ENCODE peak calls at places on chromosomes 16 and 17, in five cellular contexts. One of them, this sample, is unnamed.

GRCh38 chr16:88810166-88810867 is 1.4 kb downstream of the APRT start:
- DNase-seq in body of pancreas: no peak
- DNase-seq in right lobe of liver: no peak
- DNase-seq in sigmoid colon: no peak
- DNase-seq in A549: no peak
- DNase-seq in this sample: peak

GRCh38 chr16:21959050-21959449 is 5.9 kb downstream of the UQCRC2 start:
- DNase-seq in body of pancreas: no peak
- DNase-seq in right lobe of liver: no peak
- DNase-seq in sigmoid colon: no peak
- DNase-seq in A549: no peak
- DNase-seq in this sample: no peak

GRCh38 chr17:3944485-3945388 is 19.5 kb downstream of the ATP2A3 start:
- DNase-seq in body of pancreas: no peak
- DNase-seq in right lobe of liver: no peak
- DNase-seq in sigmoid colon: peak
- DNase-seq in A549: peak
- DNase-seq in this sample: no peak

GRCh38 chr16:88540346-88540977 is 29.7 kb upstream of the ZC3H18 start:
- DNase-seq in body of pancreas: peak
- DNase-seq in right lobe of liver: no peak
- DNase-seq in sigmoid colon: no peak
- DNase-seq in A549: no peak
- DNase-seq in this sample: no peak

GRCh38 chr17:5531019-5531418 is 44.7 kb downstream of the MIS12 start:
- DNase-seq in body of pancreas: no peak
- DNase-seq in right lobe of liver: no peak
- DNase-seq in sigmoid colon: no peak
- DNase-seq in A549: no peak
- DNase-seq in this sample: no peak

GRCh38 chr16:14525021-14525420 is 105.0 kb downstream of the PARN start:
- DNase-seq in body of pancreas: no peak
- DNase-seq in right lobe of liver: no peak
- DNase-seq in sigmoid colon: no peak
- DNase-seq in A549: no peak
- DNase-seq in this sample: no peak

GRCh38 chr16:66728117-66728787 is 23.2 kb downstream of the DYNC1LI2 start:
- DNase-seq in body of pancreas: peak
- DNase-seq in right lobe of liver: no peak
- DNase-seq in sigmoid colon: peak
- DNase-seq in A549: peak
- DNase-seq in this sample: peak

GRCh38 chr17:50355701-50356341 is 9.9 kb downstream of the XYLT2 start:
- DNase-seq in body of pancreas: no peak
- DNase-seq in right lobe of liver: peak
- DNase-seq in sigmoid colon: peak
- DNase-seq in A549: no peak
- DNase-seq in this sample: no peak

GRCh38 chr17:1755252-1755992 is 6.4 kb upstream of the SERPINF1 start:
- DNase-seq in body of pancreas: no peak
- DNase-seq in right lobe of liver: peak
- DNase-seq in sigmoid colon: no peak
- DNase-seq in A549: no peak
- DNase-seq in this sample: no peak

GRCh38 chr17:40486513-40487370 is 14.7 kb downstream of the TNS4 start:
- DNase-seq in body of pancreas: no peak
- DNase-seq in right lobe of liver: no peak
- DNase-seq in sigmoid colon: no peak
- DNase-seq in A549: peak
- DNase-seq in this sample: peak

GRCh38 chr16:75340715-75341500 is 89.5 kb upstream of the BCAR1 start:
- DNase-seq in body of pancreas: no peak
- DNase-seq in right lobe of liver: no peak
- DNase-seq in sigmoid colon: no peak
- DNase-seq in A549: no peak
- DNase-seq in this sample: no peak

GRCh38 chr16:106623-107324 is 28.7 kb downstream of the MPG start:
- DNase-seq in body of pancreas: peak
- DNase-seq in right lobe of liver: no peak
- DNase-seq in sigmoid colon: no peak
- DNase-seq in A549: peak
- DNase-seq in this sample: peak

GRCh38 chr17:78709119-78709681 is 72.9 kb downstream of the CYTH1 start:
- DNase-seq in body of pancreas: no peak
- DNase-seq in right lobe of liver: no peak
- DNase-seq in sigmoid colon: no peak
- DNase-seq in A549: no peak
- DNase-seq in this sample: no peak

GRCh38 chr17:63497708-63498483 is 21.0 kb downstream of the ACE start:
- DNase-seq in body of pancreas: no peak
- DNase-seq in right lobe of liver: no peak
- DNase-seq in sigmoid colon: no peak
- DNase-seq in A549: peak
- DNase-seq in this sample: peak

GRCh38 chr17:67779098-67779672 is 46.1 kb upstream of the BPTF start:
- DNase-seq in body of pancreas: peak
- DNase-seq in right lobe of liver: peak
- DNase-seq in sigmoid colon: peak
- DNase-seq in A549: peak
- DNase-seq in this sample: peak

GRCh38 chr16:77723108-77723514 is 797 bp downstream of the NUDT7 start:
- DNase-seq in body of pancreas: peak
- DNase-seq in right lobe of liver: peak
- DNase-seq in sigmoid colon: peak
- DNase-seq in A549: no peak
- DNase-seq in this sample: peak

GRCh38 chr17:73261952-73262675 is 434 bp upstream of the CPSF4L start:
- DNase-seq in body of pancreas: peak
- DNase-seq in right lobe of liver: peak
- DNase-seq in sigmoid colon: peak
- DNase-seq in A549: no peak
- DNase-seq in this sample: peak

GRCh38 chr16:11253009-11253994 is 2.7 kb downstream of the SOCS1 start:
- DNase-seq in body of pancreas: no peak
- DNase-seq in right lobe of liver: no peak
- DNase-seq in sigmoid colon: no peak
- DNase-seq in A549: no peak
- DNase-seq in this sample: peak

GRCh38 chr17:17043668-17044226 is 1.5 kb downstream of the MPRIP start:
- DNase-seq in body of pancreas: peak
- DNase-seq in right lobe of liver: peak
- DNase-seq in sigmoid colon: no peak
- DNase-seq in A549: peak
- DNase-seq in this sample: no peak

GRCh38 chr16:58039829-58040495 is 14.4 kb downstream of the MMP15 start:
- DNase-seq in body of pancreas: no peak
- DNase-seq in right lobe of liver: no peak
- DNase-seq in sigmoid colon: no peak
- DNase-seq in A549: no peak
- DNase-seq in this sample: no peak

GRCh38 chr17:42317256-42317966 is 29.1 kb downstream of the STAT5A start:
- DNase-seq in body of pancreas: peak
- DNase-seq in right lobe of liver: no peak
- DNase-seq in sigmoid colon: no peak
- DNase-seq in A549: no peak
- DNase-seq in this sample: no peak

GRCh38 chr17:72852267-72852945 is 240.1 kb downstream of the SLC39A11 start:
- DNase-seq in body of pancreas: no peak
- DNase-seq in right lobe of liver: no peak
- DNase-seq in sigmoid colon: no peak
- DNase-seq in A549: peak
- DNase-seq in this sample: no peak

GRCh38 chr16:84964729-84965128 is 46.6 kb downstream of the ZDHHC7 start:
- DNase-seq in body of pancreas: no peak
- DNase-seq in right lobe of liver: no peak
- DNase-seq in sigmoid colon: no peak
- DNase-seq in A549: no peak
- DNase-seq in this sample: no peak

GRCh38 chr17:2776589-2777241 is 19.5 kb upstream of the RAP1GAP2 start:
- DNase-seq in body of pancreas: no peak
- DNase-seq in right lobe of liver: no peak
- DNase-seq in sigmoid colon: no peak
- DNase-seq in A549: no peak
- DNase-seq in this sample: no peak

GRCh38 chr17:2778489-2778888 is 17.7 kb upstream of the RAP1GAP2 start:
- DNase-seq in body of pancreas: no peak
- DNase-seq in right lobe of liver: no peak
- DNase-seq in sigmoid colon: no peak
- DNase-seq in A549: no peak
- DNase-seq in this sample: no peak

GRCh38 chr17:2779545-2779944 is 16.7 kb upstream of the RAP1GAP2 start:
- DNase-seq in body of pancreas: no peak
- DNase-seq in right lobe of liver: no peak
- DNase-seq in sigmoid colon: no peak
- DNase-seq in A549: no peak
- DNase-seq in this sample: no peak

GRCh38 chr17:2780256-2780655 is 16.0 kb upstream of the RAP1GAP2 start:
- DNase-seq in body of pancreas: no peak
- DNase-seq in right lobe of liver: no peak
- DNase-seq in sigmoid colon: no peak
- DNase-seq in A549: no peak
- DNase-seq in this sample: no peak

DNA sequence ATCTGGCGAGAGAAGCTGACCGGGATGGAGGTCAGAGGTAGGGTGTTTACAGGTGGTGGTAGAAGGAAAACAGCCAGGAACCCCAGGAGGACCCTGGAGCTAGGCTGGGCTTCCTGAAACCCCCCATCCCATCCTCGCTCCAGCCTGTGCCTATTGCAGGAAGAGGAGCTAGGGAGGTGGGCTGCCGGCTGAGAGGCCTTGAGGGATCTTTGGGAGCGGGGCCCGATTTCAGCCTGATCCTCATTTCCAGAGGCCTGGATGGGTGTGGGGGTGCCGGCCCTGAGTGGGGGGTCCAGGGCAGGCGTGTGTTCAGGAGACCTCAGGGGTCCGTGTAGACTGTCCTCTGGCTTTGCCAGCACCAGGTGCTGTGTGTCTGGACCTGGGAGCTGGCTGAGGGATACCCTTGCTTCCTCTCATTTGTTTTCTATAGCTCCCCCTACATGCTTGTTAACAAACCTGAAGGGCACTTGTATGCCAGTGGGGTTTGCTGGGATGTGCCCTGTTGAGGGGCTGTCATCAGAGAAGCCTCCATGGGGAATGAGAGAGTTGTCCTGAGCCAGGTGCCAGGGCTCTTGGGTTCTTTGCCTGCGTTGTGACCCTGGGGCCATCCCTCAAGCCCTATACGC is 18.9 kb upstream of the RAP1GAP2 start:
- DNase-seq in body of pancreas: no peak
- DNase-seq in right lobe of liver: no peak
- DNase-seq in sigmoid colon: no peak
- DNase-seq in A549: no peak
- DNase-seq in this sample: no peak
- H3K4me3 ChIP-seq in body of pancreas: no peak
- H3K4me3 ChIP-seq in right lobe of liver: no peak
- H3K4me3 ChIP-seq in sigmoid colon: no peak
- H3K4me3 ChIP-seq in A549: peak
- H3K4me3 ChIP-seq in this sample: no peak

DNA sequence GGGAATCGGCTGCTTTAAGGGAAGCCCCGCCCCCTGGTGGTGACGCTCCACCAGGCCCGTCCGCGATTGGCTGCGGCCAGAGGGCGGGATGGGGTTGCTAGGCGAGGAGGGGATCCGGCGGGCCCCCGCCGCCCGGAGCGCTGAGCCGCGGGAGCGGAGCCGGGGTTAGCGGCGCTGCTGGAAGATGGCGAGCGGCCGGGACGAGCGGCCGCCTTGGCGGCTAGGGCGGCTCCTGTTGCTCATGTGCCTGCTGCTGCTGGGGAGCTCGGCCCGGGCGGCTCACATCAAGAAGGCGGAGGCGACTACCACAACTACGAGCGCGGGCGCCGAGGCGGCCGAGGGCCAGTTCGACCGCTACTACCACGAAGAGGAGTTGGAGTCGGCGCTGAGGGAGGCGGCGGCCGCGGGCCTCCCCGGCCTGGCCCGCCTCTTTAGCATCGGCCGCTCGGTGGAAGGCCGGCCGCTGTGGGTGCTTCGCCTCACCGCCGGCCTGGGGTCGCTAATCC is at the start of gene CPD:
- DNase-seq in body of pancreas: peak
- DNase-seq in right lobe of liver: peak
- DNase-seq in sigmoid colon: peak
- DNase-seq in A549: peak
- DNase-seq in this sample: peak
- TF ChIP-seq POLR2A in body of pancreas: peak
- TF ChIP-seq POLR2A in right lobe of liver: peak
- TF ChIP-seq POLR2A in sigmoid colon: peak
- TF ChIP-seq POLR2A in A549: peak
- TF ChIP-seq POLR2A in this sample: peak

DNA sequence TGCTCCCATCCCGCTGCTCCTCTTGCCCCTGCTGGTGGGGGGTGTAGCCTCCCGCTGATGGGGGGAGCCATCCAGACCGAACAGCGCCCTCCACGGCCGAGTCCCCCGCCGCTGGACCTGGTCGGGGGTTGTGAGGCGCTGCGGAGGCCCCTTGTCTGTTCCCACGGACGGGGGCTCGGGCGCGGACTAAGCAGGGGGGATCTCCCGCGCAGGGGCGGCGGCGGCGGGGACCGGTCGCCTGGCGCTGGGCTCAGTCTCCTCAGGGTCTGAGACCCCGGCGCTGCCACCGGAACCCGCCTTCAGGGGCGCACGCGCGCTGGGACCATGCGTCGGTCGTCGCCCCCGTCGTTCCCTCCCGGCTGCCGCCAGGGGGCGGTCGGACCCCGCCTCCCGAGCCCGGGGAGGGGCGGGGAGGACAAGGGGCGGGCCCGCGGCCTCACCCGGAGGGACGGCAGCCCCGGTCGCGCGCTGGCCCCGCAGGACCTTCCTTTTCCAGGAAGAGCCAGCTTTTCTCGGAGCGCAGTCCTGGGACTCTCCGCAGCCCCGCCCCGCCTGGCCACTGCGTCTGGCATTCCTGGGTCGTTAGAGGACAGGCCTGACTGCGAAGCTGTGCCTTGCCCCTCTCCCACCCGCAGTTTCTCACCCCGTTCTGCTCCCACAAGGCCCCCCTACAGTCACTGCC is 6.3 kb upstream of the IL32 start:
- DNase-seq in body of pancreas: peak
- DNase-seq in right lobe of liver: peak
- DNase-seq in sigmoid colon: peak
- DNase-seq in A549: peak
- DNase-seq in this sample: peak
- H3K4me3 ChIP-seq in body of pancreas: peak
- H3K4me3 ChIP-seq in right lobe of liver: peak
- H3K4me3 ChIP-seq in sigmoid colon: peak
- H3K4me3 ChIP-seq in A549: peak
- H3K4me3 ChIP-seq in this sample: peak

GRCh38 chr16:2339521-2340484 is 725 bp downstream of the ABCA3 start:
- DNase-seq in body of pancreas: peak
- DNase-seq in right lobe of liver: peak
- DNase-seq in sigmoid colon: peak
- DNase-seq in A549: peak
- DNase-seq in this sample: peak

GRCh38 chr16:2343211-2343610 is 2.7 kb upstream of the ABCA3 start:
- DNase-seq in body of pancreas: no peak
- DNase-seq in right lobe of liver: no peak
- DNase-seq in sigmoid colon: no peak
- DNase-seq in A549: no peak
- DNase-seq in this sample: no peak

GRCh38 chr16:2337431-2338296 is 2.9 kb downstream of the ABCA3 start:
- DNase-seq in body of pancreas: peak
- DNase-seq in right lobe of liver: no peak
- DNase-seq in sigmoid colon: no peak
- DNase-seq in A549: no peak
- DNase-seq in this sample: no peak

GRCh38 chr16:2341456-2342447 is 1.2 kb upstream of the ABCA3 start:
- DNase-seq in body of pancreas: peak
- DNase-seq in right lobe of liver: peak
- DNase-seq in sigmoid colon: peak
- DNase-seq in A549: no peak
- DNase-seq in this sample: no peak

GRCh38 chr16:2340564-2341455 is at the start of gene ABCA3:
- DNase-seq in body of pancreas: peak
- DNase-seq in right lobe of liver: peak
- DNase-seq in sigmoid colon: peak
- DNase-seq in A549: peak
- DNase-seq in this sample: peak
- TF ChIP-seq POLR2A in body of pancreas: no peak
- TF ChIP-seq POLR2A in right lobe of liver: no peak
- TF ChIP-seq POLR2A in sigmoid colon: no peak
- TF ChIP-seq POLR2A in A549: peak
- TF ChIP-seq POLR2A in this sample: peak

This sample was measured in NB4.